ENCODE peak calls at places on chromosomes 4 and X, in nine cellular contexts. I is EL; U is RCC 7860; L is stimulated activated effector memory CD8-positive, alpha-beta T cell treated with anti-CD3 and anti-CD28 coated beads, Interleukin-12 subunit alpha, Interleukin-12 subunit beta, amount 100 ng/mL, for 72 hours; Y is iPS-NIHi11; D is T-helper 9 cell; N is activated naive CD4-positive, alpha-beta T cell treated with Interleukin-2 at 50 U/mL for 16 hours; J is SW480; S is mammary epithelial cell. V is an unnamed sample.
A peak's percentile ranks its signal among the peaks of the same experiment; 100 is the strongest.

GRCh38 chr4:158172196-158172557 is 648 bp downstream of the GASK1B start:
- DNase-seq in I (peak; percentile 43), U (no peak), L (no peak), Y (no peak), D (no peak), N (no peak), J (no peak), S (peak; percentile 37), V (no peak)

GRCh38 chrX:100512471-100512870 is 72.3 kb upstream of the TNMD start:
- DNase-seq in I (peak; percentile 1), U (peak; percentile 5), L (no peak), Y (peak; percentile 31), D (no peak), N (no peak), J (peak; percentile 9), S (peak; percentile 2), V (no peak)

GRCh38 chr4:53813991-53814390 is 222.7 kb upstream of the LNX1 start:
- DNase-seq in I (no peak), U (no peak), L (no peak), Y (no peak), D (no peak), N (no peak), J (no peak), S (no peak), V (no peak)

GRCh38 chrX:150869450-150869849 is 29.0 kb downstream of the CD99L2 start:
- DNase-seq in I (no peak), U (no peak), L (no peak), Y (no peak), D (no peak), N (no peak), J (no peak), S (no peak), V (no peak)

GRCh38 chr4:183823394-183823793 is 81.7 kb upstream of the STOX2 start:
- DNase-seq in I (peak; percentile 65), U (peak; percentile 84), L (no peak), Y (peak; percentile 36), D (no peak), N (no peak), J (peak; percentile 33), S (peak; percentile 76), V (no peak)

GRCh38 chrX:124764354-124764753 is 418.0 kb downstream of the SH2D1A start:
- DNase-seq in I (no peak), U (no peak), L (no peak), Y (no peak), D (no peak), N (no peak), J (no peak), S (no peak), V (no peak)

GRCh38 chr4:144597171-144597570 is 48.8 kb upstream of the HHIP start:
- DNase-seq in I (no peak), U (no peak), L (no peak), Y (no peak), D (no peak), N (no peak), J (no peak), S (no peak), V (no peak)

GRCh38 chrX:40755291-40756249 is 20.2 kb upstream of the MED14 start:
- DNase-seq in I (no peak), U (no peak), L (no peak), Y (peak; percentile 23), D (no peak), N (no peak), J (no peak), S (no peak), V (no peak)

GRCh38 chr4:186699298-186699697 is 24.4 kb downstream of the FAT1 start:
- DNase-seq in I (no peak), U (no peak), L (no peak), Y (no peak), D (no peak), N (no peak), J (no peak), S (peak; percentile 71), V (no peak)

GRCh38 chr4:37389967-37390580 is 145.5 kb downstream of the NWD2 start:
- DNase-seq in I (peak; percentile 45), U (peak; percentile 46), L (no peak), Y (peak; percentile 21), D (no peak), N (no peak), J (peak; percentile 59), S (peak; percentile 29), V (no peak)